ENCODE peak calls at places on chromosomes 1 and 21, in eight cellular contexts. E is A673, F is left ventricle myocardium inferior, S is endothelial cell of umbilical vein, P is body of pancreas, V is stomach, K is Peyer's patch, B is esophagus muscularis mucosa. X is an unnamed sample.
A peak's percentile ranks its signal among the peaks of the same experiment; 100 is the strongest.

GRCh38 chr1:177048314-177049069 is 116.0 kb downstream of the ASTN1 start:
- DNase-seq in E (no peak), F (no peak), S (no peak), P (no peak), V (no peak), K (no peak), B (no peak), X (no peak)

GRCh38 chr1:198970919-198971318 is 332.1 kb downstream of the PTPRC start:
- DNase-seq in E (peak; percentile 41), F (no peak), S (no peak), P (no peak), V (no peak), K (no peak), B (no peak), X (no peak)

GRCh38 chr1:174005032-174005431 is 17.1 kb downstream of the RC3H1 start:
- DNase-seq in E (peak; percentile 94), F (no peak), S (no peak), P (no peak), V (no peak), K (no peak), B (no peak), X (no peak)

GRCh38 chr1:245116131-245116530 is 38.7 kb upstream of the KIF26B start:
- DNase-seq in E (no peak), F (no peak), S (no peak), P (no peak), V (no peak), K (no peak), B (no peak), X (no peak)

GRCh38 chr1:230824571-230825060 is 43.7 kb downstream of the C1orf198 start:
- DNase-seq in E (no peak), F (no peak), S (no peak), P (peak; percentile 31), V (no peak), K (no peak), B (peak; percentile 91), X (no peak)

GRCh38 chr1:234977891-234978396 is 150.7 kb downstream of the TOMM20 start:
- DNase-seq in E (no peak), F (no peak), S (peak; percentile 35), P (peak; percentile 29), V (peak; percentile 53), K (peak; percentile 57), B (no peak), X (no peak)

GRCh38 chr1:225689882-225690459 is 37.0 kb upstream of the ENAH start:
- DNase-seq in E (no peak), F (no peak), S (no peak), P (no peak), V (no peak), K (no peak), B (no peak), X (no peak)

GRCh38 chr1:228368801-228369607 is 37.6 kb downstream of the TRIM11 start:
- DNase-seq in E (no peak), F (peak; percentile 84), S (no peak), P (peak; percentile 11), V (no peak), K (no peak), B (no peak), X (peak; percentile 76)

GRCh38 chr1:20729155-20729931 is 3.2 kb downstream of the SH2D5 start:
- DNase-seq in E (no peak), F (no peak), S (no peak), P (no peak), V (no peak), K (peak; percentile 7), B (no peak), X (no peak)

GRCh38 chr1:207673399-207673798 is 28.5 kb downstream of the CR1L start:
- DNase-seq in E (no peak), F (no peak), S (no peak), P (no peak), V (no peak), K (no peak), B (no peak), X (no peak)

GRCh38 chr1:17148950-17149608 is 29.8 kb upstream of the PADI2 start:
- DNase-seq in E (no peak), F (no peak), S (no peak), P (no peak), V (no peak), K (no peak), B (no peak), X (no peak)

GRCh38 chr1:155976062-155976912 is 2.1 kb downstream of the ARHGEF2 start:
- DNase-seq in E (peak; percentile 82), F (peak; percentile 82), S (no peak), P (peak; percentile 35), V (peak; percentile 59), K (peak; percentile 75), B (no peak), X (peak; percentile 72)

GRCh38 chr1:209886219-209886536 is 51.8 kb upstream of the SYT14 start:
- DNase-seq in E (peak; percentile 71), F (no peak), S (peak; percentile 21), P (no peak), V (no peak), K (no peak), B (no peak), X (no peak)

GRCh38 chr1:10900265-10900651 is 103.8 kb upstream of the CASZ1 start:
- DNase-seq in E (no peak), F (no peak), S (no peak), P (no peak), V (no peak), K (no peak), B (no peak), X (no peak)

GRCh38 chr1:16321176-16321867 is 31.0 kb downstream of the FBXO42 start:
- DNase-seq in E (no peak), F (no peak), S (no peak), P (no peak), V (no peak), K (no peak), B (no peak), X (no peak)

GRCh38 chr1:84367219-84367618 is 31.1 kb upstream of the DNASE2B start:
- DNase-seq in E (no peak), F (no peak), S (no peak), P (no peak), V (no peak), K (no peak), B (no peak), X (no peak)

GRCh38 chr1:228044961-228045360 is 37.5 kb upstream of the ARF1 start:
- DNase-seq in E (no peak), F (no peak), S (no peak), P (no peak), V (no peak), K (no peak), B (no peak), X (no peak)

GRCh38 chr1:32321712-32322291 is 14.2 kb downstream of the MARCKSL1 start:
- DNase-seq in E (no peak), F (no peak), S (no peak), P (peak; percentile 78), V (peak; percentile 88), K (peak; percentile 42), B (no peak), X (no peak)

GRCh38 chr1:32316906-32317282 is 19.1 kb downstream of the MARCKSL1 start:
- DNase-seq in E (no peak), F (no peak), S (no peak), P (no peak), V (no peak), K (no peak), B (no peak), X (no peak)

GRCh38 chr1:32318127-32318869 is 17.7 kb downstream of the MARCKSL1 start:
- DNase-seq in E (no peak), F (no peak), S (no peak), P (no peak), V (no peak), K (no peak), B (no peak), X (no peak)
- TF ChIP-seq CTCF in E (no peak), F (no peak), S (no peak), P (no peak), V (no peak), K (no peak), B (no peak), X (no peak)

DNA sequence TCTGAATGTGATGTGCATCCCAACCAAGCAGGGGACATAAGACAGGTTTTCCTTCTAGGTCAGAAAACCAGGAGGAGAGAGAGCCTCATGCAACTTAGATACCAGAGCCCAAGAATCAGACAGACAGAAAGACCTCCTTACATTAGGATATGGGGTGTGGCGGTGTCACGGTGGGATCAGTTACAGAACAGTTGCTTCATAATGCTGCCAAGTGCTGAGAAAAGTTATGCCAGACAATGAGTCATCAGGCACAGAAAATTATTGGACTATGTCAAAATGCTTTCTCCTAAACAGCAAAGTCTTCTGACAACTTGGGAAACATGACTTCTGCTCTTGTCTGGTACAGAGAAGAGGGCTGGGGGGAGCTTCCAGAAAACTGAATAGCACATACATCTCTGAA is 1120.1 kb upstream of the TMPRSS15 start:
- DNase-seq in E (no peak), F (no peak), S (no peak), P (no peak), V (no peak), K (no peak), B (no peak), X (no peak)
- H3K9me3 ChIP-seq in E (peaks cover 31% of the 10 kb centered on the region), F (no peaks in the 10 kb centered on the region), S (no peaks in the 10 kb centered on the region), P (no peaks in the 10 kb centered on the region), V (no peaks in the 10 kb centered on the region), K (no peaks in the 10 kb centered on the region), B (no peaks in the 10 kb centered on the region), X (peaks cover 7% of the 10 kb centered on the region)

GRCh38 chr1:31064685-31065309 is 720 bp downstream of the PUM1 start:
- DNase-seq in E (no peak), F (peak; percentile 23), S (peak; percentile 68), P (peak; percentile 32), V (no peak), K (peak; percentile 29), B (no peak), X (no peak)

GRCh38 chr1:31063636-31064035 is 1.9 kb downstream of the PUM1 start:
- DNase-seq in E (no peak), F (no peak), S (peak; percentile 51), P (no peak), V (no peak), K (no peak), B (no peak), X (no peak)

GRCh38 chr1:31065310-31066217 is at the start of gene PUM1:
- DNase-seq in E (peak; percentile 99), F (peak; percentile 96), S (peak; percentile 99), P (peak; percentile 99), V (peak; percentile 100), K (peak; percentile 100), B (peak; percentile 99), X (peak; percentile 96)

GRCh38 chr1:31064115-31064514 is 1.4 kb downstream of the PUM1 start:
- DNase-seq in E (no peak), F (no peak), S (peak; percentile 48), P (no peak), V (no peak), K (no peak), B (no peak), X (no peak)

DNA sequence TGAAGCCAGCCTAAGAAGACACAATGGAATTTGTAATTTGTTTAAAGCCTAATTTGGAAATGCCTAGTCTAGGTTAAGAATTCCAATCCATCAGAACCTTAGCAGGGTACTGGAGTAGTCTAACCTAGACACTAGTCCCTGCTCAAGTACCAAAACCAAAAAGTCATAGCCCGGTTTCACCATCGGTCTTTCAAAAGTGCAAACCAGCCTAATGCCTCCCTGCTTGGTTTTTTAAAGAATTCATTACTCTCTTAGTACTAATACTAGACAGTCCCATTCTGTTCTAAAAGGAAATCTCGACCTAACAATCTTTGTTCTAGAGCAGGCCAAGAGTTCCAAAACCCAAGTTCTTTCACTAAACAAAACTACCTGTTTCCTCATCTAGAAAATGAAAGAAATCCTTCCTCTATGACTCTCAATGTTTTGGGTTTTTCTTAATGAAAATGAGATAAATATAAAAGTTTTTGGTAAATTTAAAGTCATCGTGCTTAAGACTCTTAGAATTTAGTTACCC is 2.6 kb downstream of the PUM1 start:
- DNase-seq in E (no peak), F (no peak), S (no peak), P (no peak), V (no peak), K (no peak), B (no peak), X (no peak)
- H3K27ac ChIP-seq in E (no peak overlapping the region), F (no peak overlapping the region), S (no peak overlapping the region), P (peak overlapping the region; percentile 96), V (peak overlapping the region; percentile 94), K (no peak overlapping the region), B (peak overlapping the region; percentile 94), X (no peak overlapping the region)

GRCh38 chr21:41933259-41934079 is 20.3 kb downstream of the C2CD2 start:
- DNase-seq in E (no peak), F (no peak), S (peak; percentile 78), P (no peak), V (no peak), K (no peak), B (no peak), X (no peak)
- TF ChIP-seq CTCF in E (no peak), F (peak; percentile 50), S (peak; percentile 38), P (no peak), V (no peak), K (no peak), B (no peak), X (peak; percentile 36)

X was measured in heart right ventricle.